ENCODE peak calls at places on chromosomes 11 and 22, in four cellular contexts. T, M, X and S are unnamed samples.

GRCh38 chr11:2806351-2807058 is 79.1 kb downstream of the CDKN1C start:
- DNase-seq in X (peak; percentile 51), M (peak; percentile 31), T (peak; percentile 43), S (peak; percentile 68)

GRCh38 chr22:23386245-23386631 is 193.9 kb downstream of the IGLL1 start:
- DNase-seq in T (no peak), X (no peak), M (no peak), S (no peak)

GRCh38 chr11:126502982-126503381 is 147.5 kb downstream of the ST3GAL4 start:
- DNase-seq in X (no peak), M (no peak), T (no peak), S (no peak)

GRCh38 chr22:44730034-44730433 is 22.3 kb upstream of the ARHGAP8 start:
- DNase-seq in T (no peak), X (no peak), M (no peak), S (no peak)

GRCh38 chr11:59981106-59981770 is 17.4 kb downstream of the OOSP4A start:
- DNase-seq in M (no peak), T (no peak), X (no peak), S (no peak)

GRCh38 chr11:44708063-44708462 is 18.7 kb upstream of the TSPAN18 start:
- DNase-seq in X (no peak), M (no peak), T (no peak), S (no peak)

GRCh38 chr11:122007611-122008071 is 108.4 kb downstream of the BLID start:
- DNase-seq in T (no peak), X (no peak), M (no peak), S (no peak)

GRCh38 chr11:73795925-73796632 is 8.4 kb downstream of the MRPL48 start:
- DNase-seq in M (peak; percentile 31), T (no peak), X (no peak), S (no peak)

GRCh38 chr11:69931060-69931910 is 112.1 kb upstream of the FGF3 start:
- DNase-seq in X (no peak), T (no peak), M (peak; percentile 6), S (no peak)

GRCh38 chr11:1928891-1929541 is 9.5 kb downstream of the TNNT3 start:
- DNase-seq in X (no peak), M (peak; percentile 13), T (no peak), S (peak; percentile 68)

GRCh38 chr22:40597541-40598453 is 38.7 kb downstream of the MRTFA start:
- DNase-seq in M (no peak), X (no peak), T (no peak), S (no peak)

GRCh38 chr11:120037111-120037510 is 100.8 kb downstream of the TRIM29 start:
- DNase-seq in T (no peak), M (no peak), X (no peak), S (no peak)

GRCh38 chr11:128902515-128903066 is 11.4 kb downstream of the KCNJ5 start:
- DNase-seq in X (no peak), M (no peak), T (no peak), S (no peak)

GRCh38 chr22:29830585-29830984 is 7.5 kb downstream of the ASCC2 start:
- DNase-seq in X (no peak), T (no peak), M (no peak), S (no peak)

GRCh38 chr11:24239016-24239720 is 257.7 kb upstream of the LUZP2 start:
- DNase-seq in X (no peak), T (no peak), M (no peak), S (no peak)

GRCh38 chr11:16989554-16989953 is 24.7 kb downstream of the PLEKHA7 start:
- DNase-seq in T (no peak), M (no peak), X (no peak), S (no peak)

GRCh38 chr11:47918882-47919495 is 61.4 kb upstream of the PTPRJ start:
- DNase-seq in M (no peak), X (no peak), T (no peak), S (no peak)

GRCh38 chr11:11841121-11841604 is 609 bp upstream of the USP47 start:
- DNase-seq in T (peak; percentile 65), X (peak; percentile 69), M (no peak), S (no peak)

DNA sequence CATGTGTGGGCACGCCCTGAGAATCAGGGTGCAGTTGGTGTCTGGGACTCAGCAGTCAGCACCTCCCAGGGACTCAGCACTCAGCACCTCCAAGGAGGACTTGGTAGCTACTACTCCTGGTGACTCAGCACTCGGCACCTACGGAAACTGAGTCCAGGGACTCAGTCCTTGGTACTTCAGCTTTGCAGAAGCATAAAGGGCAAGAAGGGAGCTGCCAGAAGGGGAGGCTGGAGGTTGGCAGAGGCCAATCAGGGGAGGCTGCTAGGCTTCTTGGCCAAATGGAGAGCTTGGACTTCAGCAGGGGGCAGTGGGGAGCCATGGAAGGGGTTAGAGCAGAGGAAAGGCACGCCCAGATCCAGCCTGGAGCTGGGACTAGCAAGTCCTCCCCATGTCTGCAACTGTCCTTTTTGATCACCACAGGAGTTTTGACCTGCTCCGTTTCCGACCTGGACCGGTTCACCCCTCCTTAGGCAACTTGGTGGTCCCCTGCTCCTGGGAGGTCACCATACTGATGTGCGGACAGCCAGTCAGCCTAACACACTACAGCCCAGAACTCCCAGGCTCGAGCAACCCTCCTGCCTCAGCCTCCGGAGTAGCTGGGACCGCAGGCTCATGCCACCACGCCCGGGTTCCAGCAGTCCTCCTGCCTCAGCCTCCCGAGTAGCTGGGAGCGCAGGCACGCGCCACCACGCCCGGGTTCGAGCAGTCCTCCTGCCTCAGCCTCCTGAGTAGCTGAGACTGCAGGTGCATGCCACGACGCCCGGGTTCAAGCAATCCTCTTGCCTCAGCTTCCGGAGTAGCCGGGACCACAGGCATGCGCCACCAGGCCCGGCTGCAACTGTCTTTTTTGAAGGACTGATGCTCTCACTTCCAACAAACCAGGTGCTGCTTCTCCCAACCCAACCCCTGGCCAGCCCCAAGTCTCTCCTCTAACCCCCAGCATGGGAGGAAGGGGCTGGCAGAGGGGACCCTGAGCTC is 1.5 kb downstream of the ANO9 start:
- DNase-seq in X (no peak), M (no peak), T (no peak), S (no peak)
- TF ChIP-seq CTCF in X (no peak), M (no peak), T (no peak), S (no peak)

GRCh38 chr11:54930930-54931329 is 224.3 kb downstream of the OR4A5 start:
- DNase-seq in M (no peak), T (no peak), X (peak; percentile 50), S (no peak)
- TF ChIP-seq CTCF in M (no peak), T (no peak), X (no peak), S (no peak)

DNA sequence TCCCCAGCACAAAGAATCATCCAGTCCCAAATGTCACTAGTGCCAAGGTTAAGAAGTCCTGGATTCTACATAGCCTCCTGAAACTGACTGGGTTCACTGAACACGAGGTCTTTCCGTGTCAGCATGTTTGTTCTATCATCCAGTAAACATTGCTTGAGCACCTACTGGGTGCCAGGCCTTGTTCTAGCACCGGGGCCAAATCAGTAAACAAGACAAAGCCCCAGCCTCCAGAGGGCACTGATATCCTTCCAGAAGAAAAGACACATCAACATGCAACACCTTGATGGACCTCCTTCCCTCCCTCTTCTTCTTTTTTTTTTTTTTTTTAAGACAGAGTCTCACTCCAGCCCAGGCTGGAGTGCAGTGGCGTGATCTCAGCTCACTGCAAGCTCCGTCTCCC is 26.9 kb downstream of the TPST2 start:
- DNase-seq in T (no peak), M (no peak), X (no peak), S (no peak)
- TF ChIP-seq CTCF in T (no peak), M (no peak), X (no peak), S (no peak)

GRCh38 chr11:102061276-102061675 is 14.0 kb downstream of the CFAP300 start:
- DNase-seq in M (no peak), T (no peak), X (no peak), S (no peak)
- TF ChIP-seq CTCF in M (no peak), T (no peak), X (no peak), S (no peak)

GRCh38 chr11:71255323-71255722 is 2.9 kb upstream of the SHANK2 start:
- DNase-seq in X (no peak), T (no peak), M (no peak), S (no peak)

GRCh38 chr11:71252434-71252781 is at the start of gene SHANK2:
- DNase-seq in X (no peak), M (no peak), T (peak; percentile 64), S (no peak)

GRCh38 chr11:71252782-71253730 is 679 bp upstream of the SHANK2 start:
- DNase-seq in T (no peak), X (no peak), M (no peak), S (no peak)

GRCh38 chr11:71253794-71254193 is 1.4 kb upstream of the SHANK2 start:
- DNase-seq in X (no peak), T (no peak), M (no peak), S (no peak)

GRCh38 chr11:71256080-71256479 is 3.7 kb upstream of the SHANK2 start:
- DNase-seq in X (no peak), M (no peak), T (no peak), S (no peak)
- TF ChIP-seq CTCF in X (no peak), M (no peak), T (no peak), S (no peak)

GRCh38 chr22:43313497-43314474 is 29.4 kb downstream of the SCUBE1 start:
- DNase-seq in T (no peak), M (peak; percentile 8), X (no peak), S (no peak)
- TF ChIP-seq CTCF in T (no peak), M (no peak), X (no peak), S (no peak)

GRCh38 chr22:49724893-49725489 is 102.7 kb downstream of the BRD1 start:
- DNase-seq in M (no peak), T (no peak), X (peak; percentile 57), S (peak; percentile 78)
- TF ChIP-seq CTCF in M (no peak), T (peak; percentile 44), X (peak; percentile 13), S (peak; percentile 88)

DNA sequence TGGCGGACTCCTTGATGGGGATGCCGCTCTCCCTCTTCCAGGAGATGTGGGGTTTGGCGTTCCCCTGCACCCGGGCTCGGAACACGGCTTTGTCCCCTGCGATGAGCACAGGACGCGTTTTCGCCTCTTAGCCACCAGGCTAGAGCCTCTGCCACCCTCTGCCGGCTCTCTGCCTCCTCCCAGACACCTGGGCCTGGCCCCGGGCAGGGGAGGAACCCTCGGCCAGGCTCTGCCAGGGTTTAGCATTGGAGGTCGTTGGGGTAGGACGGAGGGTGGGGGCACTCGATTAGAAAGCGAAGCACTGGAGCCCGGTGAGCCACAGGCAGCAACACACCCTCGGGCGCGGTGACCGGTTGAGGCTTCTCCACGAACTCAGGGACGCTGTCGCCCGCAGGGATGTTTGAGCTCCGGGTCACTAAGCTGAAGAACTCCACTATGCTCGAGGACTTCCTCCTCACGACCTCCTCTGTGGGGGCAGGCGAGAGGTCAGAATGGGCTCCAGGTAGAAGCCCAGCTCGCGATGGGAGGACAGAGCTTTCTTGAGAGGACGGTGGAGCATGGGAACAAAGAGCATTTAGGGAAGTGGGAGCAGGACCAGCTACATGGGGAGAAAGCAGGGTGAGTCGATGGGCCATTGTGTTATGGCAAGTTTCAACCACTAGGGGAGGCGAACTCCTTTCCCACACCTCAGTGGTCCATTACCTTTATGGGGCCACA is 4.3 kb downstream of the IGSF22 start:
- DNase-seq in X (peak; percentile 67), T (no peak), M (peak; percentile 62), S (no peak)
- TF ChIP-seq CTCF in X (peak; percentile 90), T (peak; percentile 64), M (peak; percentile 92), S (peak; percentile 83)

GRCh38 chr11:116217006-116217405 is 555.8 kb downstream of the BUD13 start:
- DNase-seq in T (no peak), M (peak; percentile 81), X (no peak), S (no peak)
- TF ChIP-seq CTCF in T (peak; percentile 20), M (peak; percentile 84), X (no peak), S (no peak)

GRCh38 chr22:50469377-50470305 is 5.2 kb downstream of the SBF1 start:
- DNase-seq in T (peak; percentile 98), X (no peak), M (peak; percentile 63), S (no peak)
- TF ChIP-seq CTCF in T (no peak), X (no peak), M (no peak), S (no peak)